ENCODE peak calls at places on chromosomes 11 and 22, in nine cellular contexts. P is cardiac muscle cell, A is Caco-2, L is AG10803, T is esophagus squamous epithelium, V is brain microvascular endothelial cell, X is A549, U is keratinocyte, Y is endothelial cell. E is an unnamed sample.

GRCh38 chr11:78046486-78046854 is 17.2 kb upstream of the THRSP start:
- DNase-seq in Y (no peak), L (no peak), X (no peak), V (no peak), U (no peak), T (no peak), P (no peak), A (no peak), E (no peak)

GRCh38 chr11:124867700-124868099 is 2.5 kb downstream of the ROBO3 start:
- DNase-seq in Y (no peak), V (peak), X (peak), P (peak), L (peak), U (no peak), A (peak), T (no peak), E (peak)

GRCh38 chr11:128318856-128319474 is 268.4 kb downstream of the ETS1 start:
- DNase-seq in L (no peak), T (no peak), Y (no peak), V (peak), U (no peak), X (no peak), A (no peak), P (no peak), E (no peak)

GRCh38 chr11:60939828-60940227 is 12.1 kb downstream of the SLC15A3 start:
- DNase-seq in Y (no peak), U (no peak), V (no peak), T (no peak), X (no peak), A (no peak), P (peak), L (no peak), E (no peak)

GRCh38 chr11:15815246-15816209 is 540.8 kb downstream of the SOX6 start:
- DNase-seq in X (no peak), U (peak), P (no peak), T (no peak), V (no peak), L (peak), Y (no peak), A (no peak), E (peak)

GRCh38 chr11:61575886-61576516 is 4.9 kb downstream of the SYT7 start:
- DNase-seq in A (no peak), X (no peak), T (no peak), Y (no peak), U (no peak), V (no peak), P (no peak), L (no peak), E (no peak)

GRCh38 chr11:8808226-8808585 is 102.8 kb upstream of the AKIP1 start:
- DNase-seq in T (no peak), A (no peak), V (no peak), X (no peak), L (no peak), P (peak), Y (no peak), U (no peak), E (no peak)

GRCh38 chr22:35457729-35458546 is 58.0 kb downstream of the MCM5 start:
- DNase-seq in A (no peak), L (no peak), P (no peak), T (no peak), U (no peak), Y (no peak), V (no peak), X (no peak), E (no peak)

GRCh38 chr22:28464179-28464578 is 215.5 kb downstream of the TTC28 start:
- DNase-seq in L (peak), A (no peak), P (no peak), X (no peak), U (no peak), V (no peak), T (no peak), Y (no peak), E (no peak)

GRCh38 chr11:88480217-88480616 is 142.7 kb upstream of the CTSC start:
- DNase-seq in U (no peak), V (peak), T (no peak), X (no peak), P (no peak), L (peak), A (no peak), Y (no peak), E (peak)

GRCh38 chr11:12725863-12726666 is 51.8 kb downstream of the TEAD1 start:
- DNase-seq in T (no peak), L (no peak), U (no peak), P (no peak), V (peak), Y (no peak), A (no peak), X (no peak), E (peak)

GRCh38 chr11:19359425-19360000 is 118.8 kb upstream of the E2F8 start:
- DNase-seq in P (no peak), T (no peak), A (no peak), L (peak), V (no peak), Y (no peak), X (no peak), U (no peak), E (peak)

GRCh38 chr22:19689408-19689807 is 24.9 kb upstream of the SEPTIN5 start:
- DNase-seq in L (no peak), P (no peak), V (no peak), A (no peak), Y (no peak), T (no peak), X (no peak), U (no peak), E (no peak)

GRCh38 chr11:128105950-128106349 is 481.4 kb downstream of the ETS1 start:
- DNase-seq in L (no peak), X (no peak), A (no peak), Y (no peak), V (no peak), U (no peak), T (no peak), P (no peak), E (no peak)

GRCh38 chr11:1081601-1082311 is 7.1 kb downstream of the MUC2 start:
- DNase-seq in T (no peak), X (no peak), A (peak), Y (no peak), U (no peak), P (no peak), V (no peak), L (no peak), E (no peak)

GRCh38 chr11:57174656-57175055 is 7.1 kb upstream of the LRRC55 start:
- DNase-seq in A (no peak), T (no peak), P (no peak), L (no peak), X (no peak), U (no peak), Y (no peak), V (no peak), E (no peak)

GRCh38 chr11:68169442-68169841 is 43.7 kb downstream of the KMT5B start:
- DNase-seq in V (no peak), L (no peak), T (no peak), U (no peak), A (no peak), P (no peak), Y (no peak), X (no peak), E (no peak)

GRCh38 chr11:128512478-128513127 is 74.8 kb downstream of the ETS1 start:
- DNase-seq in X (no peak), T (no peak), A (no peak), Y (no peak), V (no peak), P (no peak), L (no peak), U (no peak), E (no peak)

GRCh38 chr11:61189933-61190332 is 13.4 kb upstream of the PGA3 start:
- DNase-seq in Y (no peak), V (peak), T (no peak), X (no peak), L (no peak), U (no peak), A (no peak), P (no peak), E (no peak)

GRCh38 chr11:19646921-19647320 is 65.7 kb upstream of the NAV2 start:
- DNase-seq in Y (no peak), T (no peak), A (no peak), P (no peak), X (no peak), U (no peak), L (peak), V (peak), E (peak)

GRCh38 chr22:23109441-23109978 is 32.3 kb downstream of the RSPH14 start:
- DNase-seq in P (no peak), V (no peak), X (no peak), T (no peak), L (no peak), A (no peak), U (no peak), Y (no peak), E (no peak)

GRCh38 chr11:40882301-40882700 is 577.2 kb downstream of the LRRC4C start:
- DNase-seq in Y (no peak), U (no peak), A (no peak), L (no peak), T (no peak), V (no peak), X (no peak), P (no peak), E (no peak)

GRCh38 chr11:104665631-104666030 is 232.6 kb downstream of the CASP12 start:
- DNase-seq in U (no peak), X (no peak), Y (no peak), L (peak), T (no peak), P (no peak), A (no peak), V (peak), E (peak)

GRCh38 chr22:42932857-42933782 is 76.0 kb upstream of the ARFGAP3 start:
- DNase-seq in U (no peak), X (no peak), P (no peak), A (no peak), Y (no peak), T (no peak), V (no peak), L (peak), E (peak)

GRCh38 chr11:7571640-7572000 is 57.8 kb downstream of the PPFIBP2 start:
- DNase-seq in L (peak), T (no peak), U (no peak), P (peak), X (peak), V (peak), A (peak), Y (peak), E (peak)

GRCh38 chr22:45880732-45881523 is 96.0 kb downstream of the WNT7B start:
- DNase-seq in U (no peak), Y (no peak), P (peak), T (no peak), A (peak), V (no peak), L (no peak), X (no peak), E (no peak)

GRCh38 chr22:37510046-37510445 is 9.2 kb downstream of the CARD10 start:
- DNase-seq in U (no peak), T (no peak), V (no peak), X (no peak), P (no peak), L (no peak), Y (no peak), A (no peak), E (no peak)

GRCh38 chr22:37505989-37506388 is 13.2 kb downstream of the CARD10 start:
- DNase-seq in L (no peak), U (no peak), P (no peak), V (no peak), T (no peak), Y (no peak), X (no peak), A (no peak), E (no peak)

GRCh38 chr22:37509026-37509886 is 10.0 kb downstream of the CARD10 start:
- DNase-seq in P (no peak), X (no peak), A (no peak), V (no peak), L (no peak), T (no peak), U (no peak), Y (no peak), E (no peak)

GRCh38 chr22:37507731-37508130 is 11.5 kb downstream of the CARD10 start:
- DNase-seq in U (no peak), A (no peak), T (no peak), P (no peak), V (no peak), L (no peak), X (no peak), Y (no peak), E (no peak)

GRCh38 chr22:37508431-37508963 is 10.7 kb downstream of the CARD10 start:
- DNase-seq in Y (no peak), X (no peak), P (no peak), T (no peak), L (no peak), A (no peak), V (no peak), U (no peak), E (no peak)
- TF ChIP-seq CTCF in Y (no peak), X (no peak), P (no peak), T (peak), L (no peak), A (no peak), V (peak), U (peak), E (no peak)

GRCh38 chr11:26551186-26551801 is 20.8 kb downstream of the MUC15 start:
- DNase-seq in Y (no peak), A (no peak), L (peak), U (no peak), P (no peak), T (no peak), X (no peak), V (no peak), E (no peak)
- TF ChIP-seq CTCF in Y (peak), A (peak), L (peak), U (no peak), P (peak), T (peak), X (peak), V (peak), E (peak)

DNA sequence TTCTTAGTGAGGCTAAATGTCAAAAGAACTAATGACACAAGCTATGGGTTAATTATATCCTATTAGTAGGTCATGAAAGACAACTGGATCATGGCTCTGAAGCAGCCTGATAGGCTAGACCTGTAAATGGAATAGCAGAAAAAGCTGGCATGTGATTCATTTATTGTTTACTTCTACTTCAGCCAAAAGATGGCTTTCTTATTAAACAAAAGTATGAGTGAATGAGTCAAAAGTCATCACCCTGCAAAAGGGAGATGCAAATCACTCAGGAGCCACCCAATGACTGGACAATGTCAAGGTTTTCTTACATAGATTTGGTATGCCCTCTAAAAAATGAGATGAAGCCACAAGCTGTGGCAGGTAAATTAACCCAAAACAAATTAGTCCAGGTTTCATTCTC is 138.0 kb downstream of the TRPC6 start:
- DNase-seq in U (no peak), P (no peak), T (no peak), L (peak), X (no peak), Y (no peak), A (no peak), V (no peak), E (no peak)
- TF ChIP-seq CTCF in U (no peak), P (no peak), T (no peak), L (no peak), X (no peak), Y (no peak), A (no peak), V (no peak), E (no peak)

GRCh38 chr11:69213315-69213714 is 57.6 kb downstream of the SMIM38 start:
- DNase-seq in P (no peak), Y (no peak), A (peak), U (no peak), T (no peak), V (no peak), L (no peak), X (no peak), E (no peak)

GRCh38 chr11:69210660-69211035 is 54.9 kb downstream of the SMIM38 start:
- DNase-seq in U (no peak), V (no peak), X (no peak), P (no peak), A (peak), Y (no peak), T (no peak), L (no peak), E (no peak)

GRCh38 chr11:69211540-69212120 is 55.9 kb downstream of the SMIM38 start:
- DNase-seq in T (no peak), Y (no peak), L (no peak), V (no peak), U (no peak), P (no peak), X (no peak), A (peak), E (no peak)

GRCh38 chr11:69213964-69214363 is 58.2 kb downstream of the SMIM38 start:
- DNase-seq in A (peak), U (no peak), Y (no peak), P (no peak), X (no peak), T (no peak), L (no peak), V (no peak), E (no peak)

DNA sequence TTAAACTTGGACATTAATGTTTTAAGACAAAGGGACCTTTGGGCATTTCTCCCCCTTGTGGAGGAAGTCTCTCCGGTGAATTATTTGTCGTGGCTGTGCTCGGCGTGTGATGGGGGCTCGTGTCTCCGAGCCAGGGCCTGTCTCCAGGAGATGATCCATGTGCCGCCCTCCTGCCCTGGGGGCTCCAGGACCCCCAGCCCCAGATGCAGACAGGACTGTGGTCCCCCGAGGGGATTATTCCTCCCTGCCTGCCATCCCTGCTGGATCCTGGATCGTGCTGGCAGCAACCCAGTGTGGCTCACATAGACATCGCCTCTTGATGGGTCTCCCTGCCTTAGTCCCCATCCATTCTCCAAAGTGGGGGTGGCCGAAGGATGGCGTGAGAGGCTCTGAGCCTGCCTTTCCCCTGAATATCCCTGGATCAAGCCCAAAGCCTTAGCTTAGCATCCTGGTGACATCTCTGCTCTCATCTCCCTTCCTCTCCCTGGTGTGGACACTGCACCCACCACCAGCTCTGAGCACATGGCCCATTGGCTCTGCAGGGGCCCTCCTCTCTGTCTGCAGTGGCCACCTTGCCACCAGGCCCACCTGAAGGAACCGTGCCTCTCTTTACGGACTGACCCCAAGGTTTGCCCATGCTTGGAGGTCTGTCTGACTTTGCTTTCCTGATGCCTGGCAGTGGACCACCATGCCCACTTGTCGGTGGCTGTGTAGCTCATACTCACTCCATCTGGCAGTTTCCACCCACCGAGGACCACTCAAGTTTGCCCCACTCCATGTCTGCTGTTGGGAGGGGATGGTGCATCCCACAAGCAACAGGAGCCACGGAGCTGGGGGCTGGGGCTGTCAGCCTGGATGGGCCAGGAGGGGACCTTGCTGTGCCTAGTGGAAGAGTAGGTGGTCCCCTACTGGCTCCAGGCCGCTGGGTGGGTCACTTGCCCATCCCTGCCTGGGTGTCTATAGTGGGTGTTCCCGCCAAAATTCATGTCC is 56.7 kb downstream of the SMIM38 start:
- DNase-seq in U (no peak), A (peak), V (no peak), P (no peak), X (no peak), Y (no peak), L (no peak), T (no peak), E (no peak)
- TF ChIP-seq CTCF in U (peak), A (no peak), V (peak), P (peak), X (peak), Y (no peak), L (peak), T (no peak), E (no peak)

GRCh38 chr11:32297629-32298028 is 137.7 kb downstream of the WT1 start:
- DNase-seq in T (no peak), X (peak), L (peak), V (peak), A (no peak), U (peak), P (no peak), Y (no peak), E (peak)
- TF ChIP-seq CTCF in T (peak), X (peak), L (peak), V (peak), A (no peak), U (no peak), P (peak), Y (no peak), E (peak)

GRCh38 chr22:30115705-30116104 is 35.4 kb downstream of the HORMAD2 start:
- DNase-seq in X (no peak), A (no peak), V (no peak), Y (no peak), U (no peak), L (no peak), P (no peak), T (no peak), E (no peak)
- TF ChIP-seq CTCF in X (no peak), A (no peak), V (no peak), Y (no peak), U (no peak), L (no peak), P (peak), T (no peak), E (no peak)

DNA sequence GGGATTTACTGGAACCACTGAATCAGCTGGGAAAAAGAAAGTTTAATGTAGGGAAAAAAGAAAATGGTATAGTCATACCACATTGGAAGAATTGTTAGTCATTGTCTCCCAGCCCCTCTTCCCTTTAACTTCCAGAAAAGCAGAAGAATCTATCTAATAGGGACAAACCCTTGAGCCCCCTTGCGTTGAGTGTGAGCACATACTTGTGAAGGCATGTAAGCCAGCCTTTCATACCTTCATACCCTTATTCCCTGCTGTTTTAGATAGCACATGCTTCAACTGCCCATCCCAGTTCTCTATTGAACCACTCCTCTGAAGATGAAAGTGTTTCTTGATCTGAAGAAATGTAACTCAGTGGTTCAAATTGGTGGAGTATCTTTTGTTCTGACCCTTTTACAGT is 6.6 kb downstream of the TREH start:
- DNase-seq in A (no peak), P (no peak), U (no peak), Y (no peak), L (no peak), T (no peak), V (no peak), X (no peak), E (no peak)
- TF ChIP-seq CTCF in A (no peak), P (peak), U (no peak), Y (no peak), L (peak), T (no peak), V (peak), X (no peak), E (no peak)

GRCh38 chr11:65810046-65810868 is 23.4 kb downstream of the OVOL1 start:
- DNase-seq in A (no peak), U (no peak), L (no peak), P (no peak), X (no peak), Y (no peak), T (no peak), V (no peak), E (peak)
- TF ChIP-seq CTCF in A (no peak), U (no peak), L (no peak), P (no peak), X (no peak), Y (no peak), T (peak), V (no peak), E (no peak)

GRCh38 chr11:111423250-111423615 is 44.2 kb upstream of the POU2AF1 start:
- DNase-seq in A (no peak), P (no peak), X (no peak), Y (no peak), U (no peak), V (no peak), L (no peak), T (no peak), E (no peak)
- TF ChIP-seq CTCF in A (no peak), P (no peak), X (no peak), Y (no peak), U (no peak), V (no peak), L (no peak), T (no peak), E (no peak)